ENCODE peak calls at places on chromosomes 2 and 18, in five cellular contexts. J, L, B, H and F are unnamed samples.
A peak's percentile ranks its signal among the peaks of the same experiment; 100 is the strongest.

GRCh38 chr18:23422751-23423418 is 30.2 kb upstream of the RIOK3 start:
- DNase-seq in B (no peak), H (no peak), L (no peak), J (peak; percentile 86), F (peak; percentile 66)

GRCh38 chr2:237231593-237231992 is 145.9 kb downstream of the COPS8 start:
- DNase-seq in L (no peak), B (no peak), H (no peak), J (no peak), F (no peak)

GRCh38 chr2:86787701-86788100 is 3.0 kb downstream of the CD8A start:
- DNase-seq in L (no peak), J (no peak), B (no peak), H (no peak), F (peak; percentile 15)

GRCh38 chr2:113784823-113785744 is 28.6 kb upstream of the SLC35F5 start:
- DNase-seq in H (peak; percentile 22), L (no peak), B (no peak), J (no peak), F (peak; percentile 27)

GRCh38 chr18:69250305-69251151 is 150.2 kb upstream of the DOK6 start:
- DNase-seq in B (no peak), L (peak; percentile 4), H (no peak), J (no peak), F (no peak)

GRCh38 chr2:206443735-206444527 is 599 bp downstream of the ADAM23 start:
- DNase-seq in B (no peak), J (no peak), H (no peak), L (no peak), F (peak; percentile 37)

GRCh38 chr18:23401400-23402347 is 51.4 kb upstream of the RIOK3 start:
- DNase-seq in L (peak; percentile 38), H (peak; percentile 17), J (peak; percentile 55), B (no peak), F (peak; percentile 86)

GRCh38 chr2:85920810-85921545 is 32.2 kb upstream of the ST3GAL5 start:
- DNase-seq in L (no peak), H (no peak), J (no peak), B (peak; percentile 74), F (peak; percentile 80)

GRCh38 chr2:141820893-141821292 is 309.9 kb downstream of the LRP1B start:
- DNase-seq in J (no peak), H (no peak), B (no peak), L (no peak), F (peak; percentile 3)

GRCh38 chr2:165079432-165079831 is 124.1 kb upstream of the SLC38A11 start:
- DNase-seq in B (no peak), L (no peak), J (no peak), H (no peak), F (no peak)

GRCh38 chr2:78718483-78718882 is 307.0 kb upstream of the REG3G start:
- DNase-seq in H (no peak), L (no peak), B (no peak), J (no peak), F (no peak)

GRCh38 chr18:76453057-76453561 is 41.9 kb downstream of the ZNF516 start:
- DNase-seq in L (no peak), H (no peak), B (no peak), J (no peak), F (peak; percentile 9)

GRCh38 chr2:42196070-42196402 is 26.9 kb downstream of the EML4 start:
- DNase-seq in H (no peak), B (no peak), L (no peak), J (no peak), F (no peak)

GRCh38 chr2:226691265-226691664 is 108.4 kb downstream of the IRS1 start:
- DNase-seq in H (no peak), J (no peak), L (no peak), B (no peak), F (peak; percentile 62)

GRCh38 chr2:226690471-226691024 is 109.1 kb downstream of the IRS1 start:
- DNase-seq in J (no peak), L (no peak), H (no peak), B (no peak), F (peak; percentile 24)

GRCh38 chr2:226694142-226694541 is 105.5 kb downstream of the IRS1 start:
- DNase-seq in J (no peak), L (no peak), H (no peak), B (no peak), F (no peak)

GRCh38 chr2:226693521-226693920 is 106.1 kb downstream of the IRS1 start:
- DNase-seq in B (no peak), J (no peak), L (no peak), H (no peak), F (no peak)

GRCh38 chr2:226692521-226693126 is 107.0 kb downstream of the IRS1 start:
- DNase-seq in J (no peak), H (no peak), L (no peak), B (no peak), F (no peak)
- H3K4me3 ChIP-seq in J (no peak overlapping the region), H (no peak overlapping the region), L (no peak overlapping the region), B (no peak overlapping the region), F (no peak overlapping the region)

DNA sequence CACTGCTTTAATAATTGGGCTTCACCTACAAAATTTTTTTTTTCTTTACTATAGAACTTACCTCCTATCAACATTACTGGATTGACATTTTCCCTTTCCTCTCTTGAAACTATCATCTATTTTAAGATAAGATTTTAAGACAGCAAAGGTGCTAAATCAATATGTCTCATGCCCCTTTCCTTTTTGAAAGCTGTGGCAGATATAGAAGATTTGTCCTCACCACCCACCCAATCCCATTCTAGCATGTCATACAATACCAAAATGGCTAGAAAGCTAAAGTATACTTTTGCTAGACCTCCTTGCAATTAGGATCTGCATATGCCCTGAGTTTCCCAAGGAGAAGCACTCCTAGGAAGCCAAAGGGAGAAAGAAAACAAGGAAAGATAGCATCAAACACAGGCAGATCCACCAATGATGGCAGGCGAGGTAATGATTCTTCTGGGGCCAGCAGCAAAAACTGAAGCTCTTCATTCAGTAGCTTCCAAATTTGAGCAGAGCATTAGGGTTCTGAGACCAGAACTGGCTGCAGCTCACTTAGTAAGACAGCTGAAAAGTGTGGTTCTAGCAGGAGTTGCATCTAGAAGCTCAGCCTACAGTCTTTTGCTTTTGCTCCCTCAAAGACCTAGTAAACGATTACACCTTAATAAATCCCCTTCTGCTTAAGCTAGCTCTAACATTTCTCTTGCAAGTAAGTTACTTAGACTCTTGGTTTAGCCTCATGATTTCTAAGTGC is 242.1 kb downstream of the ZEB2 start:
- DNase-seq in B (no peak), H (no peak), J (no peak), L (no peak), F (no peak)
- H3K4me3 ChIP-seq in B (no peak overlapping the region), H (no peak overlapping the region), J (no peak overlapping the region), L (no peak overlapping the region), F (no peak overlapping the region)

GRCh38 chr2:65133626-65134025 is 3.7 kb upstream of the RAB1A start:
- DNase-seq in H (no peak), B (no peak), J (no peak), L (no peak), F (no peak)

GRCh38 chr2:65129613-65130439 is at the start of gene RAB1A:
- DNase-seq in H (peak; percentile 99), J (peak; percentile 100), L (peak; percentile 99), B (peak; percentile 93), F (peak; percentile 100)

GRCh38 chr2:65128297-65129190 is 1.4 kb downstream of the RAB1A start:
- DNase-seq in B (no peak), H (peak; percentile 68), L (no peak), J (no peak), F (no peak)

GRCh38 chr2:65130440-65131175 is 702 bp upstream of the RAB1A start:
- DNase-seq in H (no peak), L (no peak), B (no peak), J (no peak), F (no peak)

GRCh38 chr2:65129276-65129612 is 662 bp downstream of the RAB1A start:
- DNase-seq in J (no peak), B (no peak), L (no peak), H (no peak), F (peak; percentile 47)
- H3K4me3 ChIP-seq in J (peak overlapping the region; percentile 94), B (peak overlapping the region; percentile 67), L (peak overlapping the region; percentile 93), H (peak overlapping the region; percentile 74), F (peak overlapping the region; percentile 93)

DNA sequence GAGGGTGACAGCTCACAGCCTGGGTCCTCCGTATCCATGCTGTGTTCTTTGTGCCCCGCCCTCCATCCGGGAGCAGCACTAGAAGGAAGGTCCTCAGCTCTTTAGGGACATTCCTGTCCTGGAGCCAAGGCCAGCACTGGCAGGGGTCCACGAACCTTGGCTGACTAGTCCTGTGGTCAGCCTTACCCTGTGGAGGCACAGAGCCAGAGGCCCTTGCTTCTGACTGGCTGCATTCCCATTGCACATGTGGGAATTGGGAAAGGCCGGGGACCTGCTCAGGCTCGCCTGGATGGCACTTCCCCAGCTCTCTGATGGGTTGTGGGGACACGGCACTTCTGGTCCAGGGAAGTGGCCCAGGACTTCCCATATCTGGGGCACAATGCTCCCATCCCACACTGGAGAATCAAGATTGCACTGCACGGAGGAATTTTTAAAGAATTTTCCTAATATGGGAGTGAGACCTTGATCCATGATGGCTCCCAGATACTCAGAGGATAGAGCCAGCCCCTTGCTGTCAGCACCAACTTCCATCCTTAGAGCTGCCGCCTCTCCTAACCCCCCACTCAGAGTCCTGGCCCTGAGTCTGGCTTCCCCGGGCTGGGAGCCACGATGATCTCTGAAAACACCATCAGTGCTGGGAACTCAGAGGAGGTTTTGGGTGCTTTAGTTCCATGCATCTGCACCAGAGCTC is 24.7 kb upstream of the RHOB start:
- DNase-seq in L (peak; percentile 41), H (peak; percentile 94), B (no peak), J (peak; percentile 95), F (peak; percentile 57)
- H3K4me3 ChIP-seq in L (no peak overlapping the region), H (no peak overlapping the region), B (no peak overlapping the region), J (no peak overlapping the region), F (no peak overlapping the region)

DNA sequence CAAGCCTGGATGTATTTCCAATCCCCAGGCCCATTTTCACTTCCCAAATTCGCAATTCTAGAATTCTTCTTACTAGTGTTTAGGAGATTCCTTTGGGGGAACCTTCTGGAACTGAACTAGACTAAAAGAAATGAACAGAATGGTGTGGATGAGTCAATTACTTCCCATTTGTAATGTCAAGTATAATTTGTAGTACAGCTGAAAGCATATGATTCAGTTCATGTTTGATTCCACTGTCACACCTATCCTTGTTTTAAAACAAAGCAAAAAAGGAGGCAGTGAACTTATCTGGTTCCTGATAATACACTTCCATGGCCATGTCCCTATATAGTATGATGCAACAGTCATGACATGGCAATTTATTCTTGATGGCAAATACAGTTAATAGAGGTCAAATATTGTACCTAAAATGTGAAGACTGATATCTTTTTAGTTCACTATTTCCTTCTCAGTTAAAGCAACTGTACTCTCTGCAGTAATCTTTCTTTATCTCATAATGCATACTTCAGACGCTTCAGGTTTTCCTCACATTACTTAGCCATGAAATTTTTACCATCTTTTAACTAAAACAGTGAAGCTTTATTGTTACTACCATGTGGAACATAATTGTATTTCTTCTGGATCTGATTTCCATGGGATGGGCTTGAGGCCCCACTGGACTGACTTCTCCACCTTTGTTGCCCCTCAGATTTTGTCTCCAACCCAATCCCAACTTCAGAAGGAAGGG is 1.9 kb downstream of the IDH1 start:
- DNase-seq in J (no peak), B (no peak), L (no peak), H (no peak), F (no peak)
- H3K4me3 ChIP-seq in J (peak overlapping the region; percentile 74), B (peak overlapping the region; percentile 94), L (peak overlapping the region; percentile 12), H (no peak overlapping the region), F (no peak overlapping the region)

DNA sequence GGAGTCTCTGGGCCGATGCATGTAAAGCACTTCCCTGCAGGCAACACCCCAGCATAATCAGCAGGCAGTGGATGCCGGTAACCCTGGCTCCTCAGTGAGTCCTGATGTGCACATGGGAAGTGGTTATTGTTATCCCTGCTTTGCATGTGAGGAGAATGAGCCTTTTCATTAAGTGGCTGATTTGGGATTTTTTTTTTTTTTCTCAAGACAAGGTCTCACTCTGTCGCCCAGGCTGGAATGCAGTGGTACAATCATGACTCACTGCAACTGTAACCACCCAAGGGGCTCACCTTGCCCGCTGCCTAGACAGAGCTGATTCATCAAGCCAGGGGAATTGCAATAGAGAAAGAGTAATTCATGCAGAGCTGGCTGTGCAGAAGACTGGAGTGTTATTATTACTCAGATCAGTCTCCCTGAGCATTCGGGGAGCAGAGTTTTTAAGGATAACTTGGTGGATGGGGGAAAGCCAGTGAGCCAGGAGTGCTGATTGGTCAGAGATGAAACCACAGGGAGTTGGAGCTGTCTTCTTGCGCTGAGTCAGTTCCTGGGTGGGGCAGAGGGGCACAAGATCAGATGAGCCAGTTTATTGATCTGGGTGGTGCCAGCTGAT is 95.4 kb downstream of the SOCS6 start:
- DNase-seq in B (no peak), H (no peak), J (no peak), L (peak; percentile 37), F (peak; percentile 39)
- H3K4me3 ChIP-seq in B (no peak overlapping the region), H (no peak overlapping the region), J (no peak overlapping the region), L (no peak overlapping the region), F (no peak overlapping the region)